ENCODE peak calls at places on chromosomes 16 and 17, in four cellular contexts. K, S, N and Q are unnamed samples.

GRCh38 chr17:79031996-79032875 is 8.3 kb downstream of the C1QTNF1 start:
- DNase-seq in K (no peak), S (no peak), N (peak; percentile 51), Q (peak; percentile 32)

GRCh38 chr16:24580665-24581064 is 41.3 kb downstream of the RBBP6 start:
- DNase-seq in K (no peak), S (no peak), N (no peak), Q (no peak)

GRCh38 chr17:63930951-63931575 is 1.1 kb downstream of the CD79B start:
- DNase-seq in K (peak; percentile 84), S (peak; percentile 83), N (peak; percentile 86), Q (no peak)

GRCh38 chr16:72715267-72715666 is 332.7 kb downstream of the ZFHX3 start:
- DNase-seq in K (no peak), S (no peak), N (no peak), Q (no peak)

GRCh38 chr17:76138234-76138895 is 2.7 kb downstream of the FOXJ1 start:
- DNase-seq in K (no peak), S (no peak), N (no peak), Q (peak; percentile 40)

GRCh38 chr16:67917140-67917851 is 14.4 kb downstream of the CTRL start:
- DNase-seq in K (peak; percentile 65), S (no peak), N (peak; percentile 76), Q (no peak)

GRCh38 chr17:2485543-2485942 is 26.1 kb downstream of the METTL16 start:
- DNase-seq in K (no peak), S (no peak), N (no peak), Q (no peak)

GRCh38 chr16:23999663-24000062 is 163.9 kb downstream of the PRKCB start:
- DNase-seq in K (no peak), S (no peak), N (no peak), Q (no peak)

GRCh38 chr17:33811984-33812383 is 443.1 kb upstream of the CCL2 start:
- DNase-seq in K (no peak), S (no peak), N (no peak), Q (no peak)

GRCh38 chr17:56593073-56593740 is at the start of gene NOG:
- DNase-seq in K (peak; percentile 45), S (no peak), N (peak; percentile 63), Q (peak; percentile 31)
- TF ChIP-seq CTCF in K (no peak), S (no peak), N (no peak), Q (no peak)

GRCh38 chr16:88059701-88060386 is 108.6 kb downstream of the BANP start:
- DNase-seq in K (no peak), S (no peak), N (peak; percentile 49), Q (no peak)
- H3K27ac ChIP-seq in K (no peak overlapping the region), S (no peak overlapping the region), N (no peak overlapping the region), Q (no peak overlapping the region)

DNA sequence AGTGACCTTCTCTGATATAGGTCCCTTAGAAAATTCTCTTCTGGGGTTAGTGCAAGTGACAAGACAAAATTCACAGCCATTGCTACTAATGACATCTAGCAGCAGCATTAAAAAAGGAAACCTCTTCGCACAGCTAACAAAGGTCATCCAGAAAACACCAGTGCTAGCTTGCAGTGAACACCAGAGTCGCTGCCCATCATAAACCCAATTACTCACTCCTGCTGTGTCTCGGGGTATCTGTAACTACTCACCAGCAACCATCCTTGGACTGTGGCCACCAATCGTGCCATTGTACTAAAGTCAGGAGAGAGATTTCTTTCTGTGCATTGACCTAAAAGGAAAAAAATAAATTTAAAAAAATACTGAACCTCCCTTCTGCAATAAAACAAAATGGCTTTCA is 1494.7 kb upstream of the CDH8 start:
- DNase-seq in K (peak; percentile 4), S (no peak), N (no peak), Q (no peak)
- H3K4me3 ChIP-seq in K (no peak overlapping the region), S (no peak overlapping the region), N (no peak overlapping the region), Q (no peak overlapping the region)

GRCh38 chr16:50369133-50369804 is 481 bp upstream of the BRD7 start:
- DNase-seq in K (no peak), S (no peak), N (no peak), Q (no peak)
- TF ChIP-seq CTCF in K (no peak), S (no peak), N (no peak), Q (no peak)

GRCh38 chr17:58693208-58693607 is 806 bp downstream of the RAD51C start:
- DNase-seq in K (no peak), S (peak; percentile 12), N (no peak), Q (no peak)
- H3K27ac ChIP-seq in K (peak overlapping the region; percentile 82), S (peak overlapping the region; percentile 67), N (peak overlapping the region; percentile 84), Q (peak overlapping the region; percentile 85)

DNA sequence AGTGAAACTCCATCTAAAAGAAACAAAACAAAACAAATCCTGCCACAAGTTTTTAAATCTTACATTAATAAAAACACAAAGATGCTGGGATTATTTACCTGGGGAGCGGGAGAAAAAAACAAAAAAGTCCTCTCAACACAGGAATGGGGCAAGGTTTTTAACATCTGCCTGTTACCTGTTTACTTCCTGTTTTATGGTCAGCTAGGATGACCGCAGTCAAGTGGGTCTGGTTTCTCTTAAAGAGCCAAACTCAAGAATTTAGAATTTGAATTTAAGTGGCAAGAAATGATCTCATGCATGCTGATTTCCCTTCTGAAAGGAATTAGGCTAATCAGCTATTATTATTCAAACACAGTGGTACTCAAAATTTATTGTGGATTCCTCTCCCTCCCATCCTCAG is 39.7 kb upstream of the TBC1D3K start:
- DNase-seq in K (no peak), S (no peak), N (no peak), Q (no peak)
- H3K4me3 ChIP-seq in K (no peak overlapping the region), S (no peak overlapping the region), N (no peak overlapping the region), Q (no peak overlapping the region)

GRCh38 chr16:3274490-3274889 is 8.8 kb upstream of the ZNF263 start:
- DNase-seq in K (no peak), S (peak; percentile 60), N (no peak), Q (no peak)
- TF ChIP-seq CTCF in K (no peak), S (no peak), N (no peak), Q (no peak)

DNA sequence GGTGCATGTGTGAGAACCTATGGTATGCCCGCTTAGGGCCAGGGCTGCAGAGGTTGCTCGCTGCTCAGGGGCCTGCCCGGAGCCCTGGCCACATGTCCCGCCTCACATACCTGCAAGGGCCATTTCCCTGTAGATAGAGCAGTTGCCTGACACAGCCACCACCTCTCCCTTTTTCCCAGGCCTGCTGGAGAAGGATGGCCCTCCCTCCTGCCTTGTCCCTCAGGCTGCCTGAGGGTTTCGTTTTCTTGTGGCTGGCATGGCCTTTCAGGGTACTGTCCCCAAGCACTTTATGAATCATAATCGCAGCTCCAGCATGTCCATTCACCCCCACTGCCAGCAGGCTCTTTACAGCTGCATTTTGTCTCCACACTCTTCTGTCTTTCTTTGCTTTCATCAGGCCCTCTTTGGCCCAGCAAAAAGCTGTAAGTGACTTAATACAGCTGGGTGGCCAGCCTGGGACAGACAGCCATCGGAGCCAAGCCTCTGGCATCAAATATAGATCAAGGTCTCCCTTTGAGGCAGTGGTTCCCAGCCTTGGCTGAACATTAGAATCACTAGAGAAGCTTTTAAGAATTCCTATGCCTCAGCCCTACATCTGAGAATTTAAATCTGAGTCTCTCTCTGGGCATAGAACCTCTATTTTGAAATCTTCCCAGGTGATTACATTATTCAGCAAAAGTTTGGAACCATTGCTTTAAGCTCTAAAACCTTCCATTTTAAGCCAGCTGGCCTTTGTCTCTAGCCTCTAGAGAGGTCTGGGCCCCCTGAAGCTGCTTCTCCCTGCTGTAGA is 65.8 kb downstream of the MPRIP start:
- DNase-seq in K (no peak), S (no peak), N (no peak), Q (no peak)
- H3K27ac ChIP-seq in K (peak overlapping the region; percentile 72), S (no peak overlapping the region), N (peak overlapping the region; percentile 59), Q (peak overlapping the region; percentile 79)

GRCh38 chr17:73500414-73500999 is 143.7 kb downstream of the SDK2 start:
- DNase-seq in K (no peak), S (no peak), N (no peak), Q (no peak)

GRCh38 chr17:73508057-73508930 is 136.0 kb downstream of the SDK2 start:
- DNase-seq in K (no peak), S (no peak), N (no peak), Q (no peak)

GRCh38 chr17:73498854-73499597 is 145.2 kb downstream of the SDK2 start:
- DNase-seq in K (peak; percentile 23), S (no peak), N (no peak), Q (no peak)

GRCh38 chr17:73506470-73507435 is 137.5 kb downstream of the SDK2 start:
- DNase-seq in K (no peak), S (no peak), N (no peak), Q (no peak)

DNA sequence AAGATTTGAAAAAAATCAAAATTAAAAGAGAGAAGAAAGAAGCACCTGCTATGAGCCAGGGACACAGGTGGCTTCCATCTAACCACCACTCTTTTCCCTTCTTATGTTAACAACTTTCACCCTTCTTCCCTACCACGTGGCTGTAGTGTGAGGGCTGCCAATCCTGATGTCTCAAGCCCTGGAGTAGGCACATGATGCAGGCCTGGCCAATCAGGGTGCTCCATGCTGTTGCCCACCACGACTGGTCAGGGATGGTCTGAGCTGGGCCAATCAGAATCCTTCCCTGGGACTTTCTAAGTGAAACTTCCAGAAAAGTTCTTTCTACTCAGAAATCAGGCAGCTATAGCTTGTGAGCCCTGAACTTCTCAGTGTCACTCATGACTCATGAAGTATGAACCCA is 140.7 kb downstream of the SDK2 start:
- DNase-seq in K (no peak), S (no peak), N (no peak), Q (no peak)
- H3K4me3 ChIP-seq in K (no peak overlapping the region), S (no peak overlapping the region), N (no peak overlapping the region), Q (no peak overlapping the region)